ENCODE peak calls at places on chromosomes 3 and 15, in four cellular contexts. One of them, this sample, is unnamed.

GRCh38 chr15:80674245-80674614 is 20.9 kb upstream of the ABHD17C start:
- DNase-seq in brain microvascular endothelial cell: no peak
- DNase-seq in mesothelial cell of epicardium: no peak
- DNase-seq in endothelial cell: no peak
- DNase-seq in this sample: no peak

GRCh38 chr3:69838217-69838616 is 99.0 kb downstream of the MITF start:
- DNase-seq in brain microvascular endothelial cell: peak
- DNase-seq in mesothelial cell of epicardium: no peak
- DNase-seq in endothelial cell: no peak
- DNase-seq in this sample: no peak

GRCh38 chr3:115912372-115912771 is 289.1 kb downstream of the GAP43 start:
- DNase-seq in brain microvascular endothelial cell: no peak
- DNase-seq in mesothelial cell of epicardium: no peak
- DNase-seq in endothelial cell: no peak
- DNase-seq in this sample: no peak

GRCh38 chr3:100665230-100665629 is 44.1 kb upstream of the TFG start:
- DNase-seq in brain microvascular endothelial cell: no peak
- DNase-seq in mesothelial cell of epicardium: no peak
- DNase-seq in endothelial cell: no peak
- DNase-seq in this sample: peak

GRCh38 chr3:116971531-116971930 is 262.0 kb downstream of the TUSC7 start:
- DNase-seq in brain microvascular endothelial cell: no peak
- DNase-seq in mesothelial cell of epicardium: no peak
- DNase-seq in endothelial cell: no peak
- DNase-seq in this sample: no peak

GRCh38 chr3:79467721-79468120 is 300.1 kb downstream of the ROBO1 start:
- DNase-seq in brain microvascular endothelial cell: peak
- DNase-seq in mesothelial cell of epicardium: no peak
- DNase-seq in endothelial cell: no peak
- DNase-seq in this sample: no peak

GRCh38 chr3:19901918-19902317 is 32.1 kb downstream of the EFHB start:
- DNase-seq in brain microvascular endothelial cell: no peak
- DNase-seq in mesothelial cell of epicardium: no peak
- DNase-seq in endothelial cell: no peak
- DNase-seq in this sample: no peak

GRCh38 chr3:128895843-128896365 is 16.5 kb downstream of the ACAD9 start:
- DNase-seq in brain microvascular endothelial cell: no peak
- DNase-seq in mesothelial cell of epicardium: no peak
- DNase-seq in endothelial cell: no peak
- DNase-seq in this sample: no peak

GRCh38 chr3:71438004-71438685 is 145.4 kb downstream of the FOXP1 start:
- DNase-seq in brain microvascular endothelial cell: no peak
- DNase-seq in mesothelial cell of epicardium: no peak
- DNase-seq in endothelial cell: no peak
- DNase-seq in this sample: no peak

GRCh38 chr3:50089603-50089945 is 855 bp downstream of the RBM5 start:
- DNase-seq in brain microvascular endothelial cell: peak
- DNase-seq in mesothelial cell of epicardium: no peak
- DNase-seq in endothelial cell: no peak
- DNase-seq in this sample: peak

GRCh38 chr15:33735637-33736247 is 232.6 kb upstream of the CHRM5 start:
- DNase-seq in brain microvascular endothelial cell: no peak
- DNase-seq in mesothelial cell of epicardium: no peak
- DNase-seq in endothelial cell: peak
- DNase-seq in this sample: peak

GRCh38 chr3:154275965-154276364 is 48.3 kb downstream of the DHX36 start:
- DNase-seq in brain microvascular endothelial cell: no peak
- DNase-seq in mesothelial cell of epicardium: no peak
- DNase-seq in endothelial cell: no peak
- DNase-seq in this sample: no peak

GRCh38 chr3:6508410-6508759 is 352.5 kb upstream of the GRM7 start:
- DNase-seq in brain microvascular endothelial cell: no peak
- DNase-seq in mesothelial cell of epicardium: no peak
- DNase-seq in endothelial cell: no peak
- DNase-seq in this sample: no peak

GRCh38 chr15:31867536-31868442 is 162.5 kb upstream of the CHRNA7 start:
- DNase-seq in brain microvascular endothelial cell: peak
- DNase-seq in mesothelial cell of epicardium: peak
- DNase-seq in endothelial cell: peak
- DNase-seq in this sample: peak

GRCh38 chr3:48826451-48826850 is 21.2 kb downstream of the PRKAR2A start:
- DNase-seq in brain microvascular endothelial cell: peak
- DNase-seq in mesothelial cell of epicardium: no peak
- DNase-seq in endothelial cell: no peak
- DNase-seq in this sample: no peak

GRCh38 chr3:115702598-115702997 is 79.3 kb downstream of the GAP43 start:
- DNase-seq in brain microvascular endothelial cell: no peak
- DNase-seq in mesothelial cell of epicardium: no peak
- DNase-seq in endothelial cell: no peak
- DNase-seq in this sample: no peak

GRCh38 chr15:49688135-49688790 is 67.4 kb downstream of the DTWD1 start:
- DNase-seq in brain microvascular endothelial cell: no peak
- DNase-seq in mesothelial cell of epicardium: no peak
- DNase-seq in endothelial cell: no peak
- DNase-seq in this sample: no peak

GRCh38 chr3:125416235-125416634 is 41.1 kb upstream of the ZNF148 start:
- DNase-seq in brain microvascular endothelial cell: no peak
- DNase-seq in mesothelial cell of epicardium: no peak
- DNase-seq in endothelial cell: no peak
- DNase-seq in this sample: no peak

GRCh38 chr3:158532099-158532734 is 38.8 kb upstream of the MLF1 start:
- DNase-seq in brain microvascular endothelial cell: peak
- DNase-seq in mesothelial cell of epicardium: no peak
- DNase-seq in endothelial cell: peak
- DNase-seq in this sample: peak

GRCh38 chr3:144229237-144229830 is 257.7 kb downstream of the DIPK2A start:
- DNase-seq in brain microvascular endothelial cell: no peak
- DNase-seq in mesothelial cell of epicardium: no peak
- DNase-seq in endothelial cell: no peak
- DNase-seq in this sample: no peak

GRCh38 chr3:94862703-94863102 is 799.8 kb downstream of the NSUN3 start:
- DNase-seq in brain microvascular endothelial cell: peak
- DNase-seq in mesothelial cell of epicardium: no peak
- DNase-seq in endothelial cell: peak
- DNase-seq in this sample: peak
- TF ChIP-seq CTCF in brain microvascular endothelial cell: peak
- TF ChIP-seq CTCF in mesothelial cell of epicardium: no peak
- TF ChIP-seq CTCF in endothelial cell: peak
- TF ChIP-seq CTCF in this sample: no peak

GRCh38 chr3:67113802-67114407 is 115.8 kb downstream of the KBTBD8 start:
- DNase-seq in brain microvascular endothelial cell: peak
- DNase-seq in mesothelial cell of epicardium: peak
- DNase-seq in endothelial cell: peak
- DNase-seq in this sample: peak

GRCh38 chr3:67104388-67104787 is 106.3 kb downstream of the KBTBD8 start:
- DNase-seq in brain microvascular endothelial cell: no peak
- DNase-seq in mesothelial cell of epicardium: no peak
- DNase-seq in endothelial cell: no peak
- DNase-seq in this sample: no peak

GRCh38 chr3:67106874-67107273 is 108.8 kb downstream of the KBTBD8 start:
- DNase-seq in brain microvascular endothelial cell: no peak
- DNase-seq in mesothelial cell of epicardium: no peak
- DNase-seq in endothelial cell: no peak
- DNase-seq in this sample: no peak

DNA sequence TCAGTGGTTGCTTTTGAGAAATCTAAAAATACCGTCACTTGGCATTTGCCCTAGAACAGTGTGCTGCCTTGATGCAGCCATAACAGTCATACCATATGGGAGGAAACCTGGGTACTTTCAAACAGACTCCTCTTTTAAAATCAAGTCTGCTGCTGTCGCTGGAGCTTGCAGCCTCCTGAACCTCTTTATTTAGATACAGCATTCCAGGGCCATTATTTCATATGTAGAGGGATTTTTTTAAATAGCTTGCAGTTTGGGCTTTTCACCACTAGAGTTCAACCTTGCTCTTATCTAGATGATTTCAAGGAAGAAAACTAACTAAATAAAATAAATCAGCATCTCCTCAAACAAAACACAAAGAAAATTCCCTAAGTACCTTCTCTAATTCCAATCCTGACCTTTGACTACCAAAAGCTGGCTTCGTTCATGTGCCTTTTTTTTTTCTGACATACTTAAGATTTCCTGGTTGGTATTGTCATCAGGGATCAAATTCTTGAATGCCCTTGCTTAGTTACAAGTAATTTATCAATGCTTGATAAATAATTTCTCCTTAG is 111.6 kb downstream of the KBTBD8 start:
- DNase-seq in brain microvascular endothelial cell: peak
- DNase-seq in mesothelial cell of epicardium: no peak
- DNase-seq in endothelial cell: peak
- DNase-seq in this sample: no peak
- TF ChIP-seq CTCF in brain microvascular endothelial cell: peak
- TF ChIP-seq CTCF in mesothelial cell of epicardium: peak
- TF ChIP-seq CTCF in endothelial cell: peak
- TF ChIP-seq CTCF in this sample: peak

DNA sequence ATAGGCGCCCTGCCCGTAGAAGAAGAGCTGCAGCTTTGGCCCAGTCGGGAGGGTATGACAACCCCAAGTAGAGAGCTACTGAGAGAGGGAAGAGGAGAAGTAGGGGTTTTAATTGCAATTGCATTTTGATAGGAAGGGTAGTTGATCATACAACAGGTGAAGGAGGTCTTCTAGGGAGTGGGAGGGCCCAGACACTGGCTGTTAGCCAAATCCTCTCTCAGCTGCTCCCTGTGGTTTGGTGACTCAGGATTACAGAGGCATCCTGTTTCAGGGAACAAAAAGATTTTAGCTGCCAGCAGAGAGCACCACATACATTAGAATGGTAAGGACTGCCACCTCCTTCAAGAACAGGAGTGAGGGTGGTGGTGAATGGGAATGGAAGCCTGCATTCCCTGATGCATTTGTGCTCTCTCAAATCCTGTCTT is 408.9 kb upstream of the THBS1 start:
- DNase-seq in brain microvascular endothelial cell: peak
- DNase-seq in mesothelial cell of epicardium: peak
- DNase-seq in endothelial cell: peak
- DNase-seq in this sample: peak
- TF ChIP-seq CTCF in brain microvascular endothelial cell: peak
- TF ChIP-seq CTCF in mesothelial cell of epicardium: no peak
- TF ChIP-seq CTCF in endothelial cell: peak
- TF ChIP-seq CTCF in this sample: peak

GRCh38 chr3:13261104-13261800 is 158.9 kb downstream of the NUP210 start:
- DNase-seq in brain microvascular endothelial cell: no peak
- DNase-seq in mesothelial cell of epicardium: no peak
- DNase-seq in endothelial cell: no peak
- DNase-seq in this sample: no peak

GRCh38 chr3:13258986-13259514 is 161.1 kb downstream of the NUP210 start:
- DNase-seq in brain microvascular endothelial cell: no peak
- DNase-seq in mesothelial cell of epicardium: no peak
- DNase-seq in endothelial cell: no peak
- DNase-seq in this sample: no peak

GRCh38 chr3:13259831-13260230 is 160.3 kb downstream of the NUP210 start:
- DNase-seq in brain microvascular endothelial cell: no peak
- DNase-seq in mesothelial cell of epicardium: no peak
- DNase-seq in endothelial cell: no peak
- DNase-seq in this sample: no peak

GRCh38 chr3:13261908-13262307 is 158.2 kb downstream of the NUP210 start:
- DNase-seq in brain microvascular endothelial cell: no peak
- DNase-seq in mesothelial cell of epicardium: no peak
- DNase-seq in endothelial cell: no peak
- DNase-seq in this sample: no peak

GRCh38 chr3:13260259-13261103 is 159.6 kb downstream of the NUP210 start:
- DNase-seq in brain microvascular endothelial cell: no peak
- DNase-seq in mesothelial cell of epicardium: no peak
- DNase-seq in endothelial cell: no peak
- DNase-seq in this sample: no peak
- TF ChIP-seq CTCF in brain microvascular endothelial cell: peak
- TF ChIP-seq CTCF in mesothelial cell of epicardium: no peak
- TF ChIP-seq CTCF in endothelial cell: no peak
- TF ChIP-seq CTCF in this sample: peak

GRCh38 chr3:67384790-67385397 is 269.5 kb downstream of the SUCLG2 start:
- DNase-seq in brain microvascular endothelial cell: peak
- DNase-seq in mesothelial cell of epicardium: peak
- DNase-seq in endothelial cell: peak
- DNase-seq in this sample: peak
- TF ChIP-seq CTCF in brain microvascular endothelial cell: peak
- TF ChIP-seq CTCF in mesothelial cell of epicardium: peak
- TF ChIP-seq CTCF in endothelial cell: peak
- TF ChIP-seq CTCF in this sample: peak

GRCh38 chr3:31693346-31693745 is 160.6 kb downstream of the STT3B start:
- DNase-seq in brain microvascular endothelial cell: no peak
- DNase-seq in mesothelial cell of epicardium: no peak
- DNase-seq in endothelial cell: no peak
- DNase-seq in this sample: no peak

GRCh38 chr3:31696009-31696297 is 163.2 kb downstream of the STT3B start:
- DNase-seq in brain microvascular endothelial cell: no peak
- DNase-seq in mesothelial cell of epicardium: no peak
- DNase-seq in endothelial cell: no peak
- DNase-seq in this sample: no peak

GRCh38 chr3:31692714-31693113 is 160.0 kb downstream of the STT3B start:
- DNase-seq in brain microvascular endothelial cell: no peak
- DNase-seq in mesothelial cell of epicardium: no peak
- DNase-seq in endothelial cell: no peak
- DNase-seq in this sample: peak

GRCh38 chr3:31696815-31697548 is 164.3 kb downstream of the STT3B start:
- DNase-seq in brain microvascular endothelial cell: no peak
- DNase-seq in mesothelial cell of epicardium: no peak
- DNase-seq in endothelial cell: no peak
- DNase-seq in this sample: no peak

DNA sequence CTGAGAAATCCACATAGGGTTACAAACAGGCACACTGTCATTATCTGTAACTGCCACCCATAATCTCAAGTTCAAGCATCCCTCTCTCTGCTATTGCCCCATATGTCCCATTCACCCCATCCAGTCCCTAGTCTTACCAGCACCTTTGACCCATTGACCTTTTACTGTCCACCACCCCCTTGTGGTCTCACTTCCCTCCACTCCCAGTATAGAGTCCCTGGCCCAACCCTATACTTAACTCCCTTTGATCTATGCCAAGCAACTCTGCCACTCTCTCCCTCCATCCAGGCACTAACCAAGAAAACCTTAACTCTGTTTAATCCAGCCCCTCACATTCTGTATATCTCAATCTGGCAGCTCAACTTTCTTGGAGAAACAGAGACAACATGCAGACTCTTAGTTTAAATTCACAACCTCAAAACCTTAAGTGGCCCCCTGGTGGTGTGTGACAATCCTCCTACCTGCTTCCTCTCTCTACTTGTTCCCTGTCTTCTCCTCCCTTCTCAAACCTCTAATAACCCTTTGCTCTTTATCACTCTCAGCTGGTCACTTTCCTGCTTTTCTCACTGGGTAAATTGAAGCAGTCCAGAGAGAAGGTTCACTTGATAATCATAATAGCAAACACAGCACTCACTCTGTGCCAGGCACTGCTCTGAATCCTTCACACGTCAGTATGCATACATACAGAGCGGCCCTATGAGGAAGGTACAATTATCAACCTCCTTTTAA is 162.7 kb downstream of the STT3B start:
- DNase-seq in brain microvascular endothelial cell: no peak
- DNase-seq in mesothelial cell of epicardium: no peak
- DNase-seq in endothelial cell: peak
- DNase-seq in this sample: peak
- TF ChIP-seq CTCF in brain microvascular endothelial cell: peak
- TF ChIP-seq CTCF in mesothelial cell of epicardium: peak
- TF ChIP-seq CTCF in endothelial cell: no peak
- TF ChIP-seq CTCF in this sample: no peak